ENCODE peak calls at places on chromosome 11, in five cellular contexts. One of them, this sample, is unnamed.

GRCh38 chr11:57599381-57599780 is 1.9 kb downstream of the SERPING1 start:
- DNase-seq in body of pancreas: no peak
- DNase-seq in A549: no peak
- DNase-seq in GM12892: no peak
- DNase-seq in Peyer's patch: no peak
- DNase-seq in this sample: no peak

GRCh38 chr11:7004482-7004881 is 15.7 kb downstream of the ZNF214 start:
- DNase-seq in Peyer's patch: no peak
- DNase-seq in A549: peak
- DNase-seq in body of pancreas: no peak
- DNase-seq in GM12892: no peak
- DNase-seq in this sample: no peak

GRCh38 chr11:111836766-111837165 is 34.6 kb downstream of the ALG9 start:
- DNase-seq in body of pancreas: no peak
- DNase-seq in Peyer's patch: no peak
- DNase-seq in A549: no peak
- DNase-seq in GM12892: no peak
- DNase-seq in this sample: no peak

GRCh38 chr11:126837581-126837980 is 163.0 kb downstream of the KIRREL3 start:
- DNase-seq in GM12892: no peak
- DNase-seq in body of pancreas: no peak
- DNase-seq in Peyer's patch: no peak
- DNase-seq in A549: no peak
- DNase-seq in this sample: no peak

GRCh38 chr11:13073119-13073981 is 64.2 kb downstream of the RASSF10 start:
- DNase-seq in Peyer's patch: no peak
- DNase-seq in GM12892: no peak
- DNase-seq in body of pancreas: no peak
- DNase-seq in A549: peak
- DNase-seq in this sample: peak

GRCh38 chr11:12489246-12489772 is 111.9 kb downstream of the PARVA start:
- DNase-seq in A549: no peak
- DNase-seq in GM12892: no peak
- DNase-seq in Peyer's patch: no peak
- DNase-seq in body of pancreas: no peak
- DNase-seq in this sample: no peak

GRCh38 chr11:88295028-88295427 is 42.5 kb downstream of the CTSC start:
- DNase-seq in Peyer's patch: no peak
- DNase-seq in body of pancreas: no peak
- DNase-seq in A549: no peak
- DNase-seq in GM12892: no peak
- DNase-seq in this sample: no peak

GRCh38 chr11:61810671-61811175 is 6.1 kb downstream of the FADS1 start:
- DNase-seq in body of pancreas: no peak
- DNase-seq in A549: no peak
- DNase-seq in GM12892: no peak
- DNase-seq in Peyer's patch: no peak
- DNase-seq in this sample: no peak

GRCh38 chr11:80441821-80442220 is 1001.0 kb upstream of the TENM4 start:
- DNase-seq in body of pancreas: no peak
- DNase-seq in A549: no peak
- DNase-seq in GM12892: no peak
- DNase-seq in Peyer's patch: no peak
- DNase-seq in this sample: no peak

GRCh38 chr11:12280838-12281565 is 96.4 kb upstream of the PARVA start:
- DNase-seq in GM12892: no peak
- DNase-seq in A549: no peak
- DNase-seq in body of pancreas: no peak
- DNase-seq in Peyer's patch: no peak
- DNase-seq in this sample: no peak

GRCh38 chr11:12789574-12789973 is 115.4 kb downstream of the TEAD1 start:
- DNase-seq in GM12892: no peak
- DNase-seq in A549: no peak
- DNase-seq in Peyer's patch: no peak
- DNase-seq in body of pancreas: no peak
- DNase-seq in this sample: no peak

GRCh38 chr11:12725863-12726666 is 51.8 kb downstream of the TEAD1 start:
- DNase-seq in A549: peak
- DNase-seq in Peyer's patch: no peak
- DNase-seq in GM12892: no peak
- DNase-seq in body of pancreas: no peak
- DNase-seq in this sample: peak

GRCh38 chr11:102669664-102670063 is 35.9 kb downstream of the MMP27 start:
- DNase-seq in A549: no peak
- DNase-seq in Peyer's patch: no peak
- DNase-seq in body of pancreas: no peak
- DNase-seq in GM12892: no peak
- DNase-seq in this sample: no peak

GRCh38 chr11:128575956-128576340 is 11.4 kb downstream of the ETS1 start:
- DNase-seq in body of pancreas: peak
- DNase-seq in GM12892: no peak
- DNase-seq in A549: no peak
- DNase-seq in Peyer's patch: no peak
- DNase-seq in this sample: no peak

GRCh38 chr11:77345621-77346020 is 44.1 kb upstream of the GDPD4 start:
- DNase-seq in Peyer's patch: no peak
- DNase-seq in body of pancreas: no peak
- DNase-seq in GM12892: no peak
- DNase-seq in A549: no peak
- DNase-seq in this sample: no peak

GRCh38 chr11:2883717-2884423 is 1.7 kb downstream of the CDKN1C start:
- DNase-seq in body of pancreas: no peak
- DNase-seq in Peyer's patch: no peak
- DNase-seq in A549: no peak
- DNase-seq in GM12892: no peak
- DNase-seq in this sample: no peak

GRCh38 chr11:64697663-64698375 is 25.2 kb downstream of the NRXN2 start:
- DNase-seq in body of pancreas: no peak
- DNase-seq in A549: no peak
- DNase-seq in Peyer's patch: no peak
- DNase-seq in GM12892: no peak
- DNase-seq in this sample: no peak

GRCh38 chr11:75260396-75260795 is 19.8 kb downstream of the TPBGL start:
- DNase-seq in A549: no peak
- DNase-seq in body of pancreas: no peak
- DNase-seq in GM12892: no peak
- DNase-seq in Peyer's patch: no peak
- DNase-seq in this sample: no peak
- TF ChIP-seq POLR2A in A549: no peak
- TF ChIP-seq POLR2A in body of pancreas: no peak
- TF ChIP-seq POLR2A in GM12892: no peak
- TF ChIP-seq POLR2A in Peyer's patch: no peak
- TF ChIP-seq POLR2A in this sample: no peak

DNA sequence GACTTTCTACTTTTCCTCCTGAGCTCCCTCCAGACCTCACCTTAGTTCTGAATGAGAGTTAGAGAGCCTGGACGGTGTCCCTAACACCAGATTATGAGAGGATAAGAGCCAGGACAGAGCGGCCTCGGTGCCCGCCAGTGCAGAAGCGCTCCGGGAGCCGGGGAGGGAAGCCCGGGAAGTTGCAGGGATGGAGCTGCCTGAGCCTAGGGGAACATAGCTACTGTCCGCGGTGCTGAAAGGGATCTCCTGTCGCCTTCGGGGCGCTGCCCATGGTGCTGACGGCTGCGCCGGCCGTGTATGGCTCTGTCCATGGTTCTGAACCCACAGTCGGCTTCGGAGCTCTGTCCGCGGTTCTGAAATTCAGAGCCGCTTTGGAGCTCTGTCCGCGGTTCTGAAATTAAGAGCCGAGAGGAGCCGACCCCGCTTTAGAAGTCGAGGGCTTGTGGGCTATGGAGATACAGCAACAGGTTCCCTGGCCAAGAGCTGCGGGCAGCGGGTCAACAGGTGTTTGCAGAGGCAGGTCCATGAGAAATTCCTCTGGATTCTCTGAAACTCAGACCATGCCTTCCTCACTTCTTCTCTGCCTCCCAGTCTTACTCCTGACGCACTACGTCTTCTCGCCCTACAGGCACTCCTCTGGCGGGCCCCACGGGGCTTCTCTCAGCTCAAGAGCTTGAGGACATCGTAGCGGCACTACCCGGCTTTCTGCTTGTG is 814 bp downstream of the NPAS4 start:
- DNase-seq in GM12892: peak
- DNase-seq in A549: peak
- DNase-seq in body of pancreas: peak
- DNase-seq in Peyer's patch: peak
- DNase-seq in this sample: peak
- TF ChIP-seq POLR2A in GM12892: no peak
- TF ChIP-seq POLR2A in A549: no peak
- TF ChIP-seq POLR2A in body of pancreas: peak
- TF ChIP-seq POLR2A in Peyer's patch: no peak
- TF ChIP-seq POLR2A in this sample: no peak

GRCh38 chr11:8913961-8914660 is 3.1 kb downstream of the AKIP1 start:
- DNase-seq in GM12892: peak
- DNase-seq in A549: peak
- DNase-seq in Peyer's patch: peak
- DNase-seq in body of pancreas: peak
- DNase-seq in this sample: no peak
- TF ChIP-seq POLR2A in GM12892: no peak
- TF ChIP-seq POLR2A in A549: no peak
- TF ChIP-seq POLR2A in Peyer's patch: no peak
- TF ChIP-seq POLR2A in body of pancreas: no peak
- TF ChIP-seq POLR2A in this sample: no peak

GRCh38 chr11:44096360-44097188 is 1.1 kb downstream of the EXT2 start:
- DNase-seq in body of pancreas: peak
- DNase-seq in GM12892: peak
- DNase-seq in A549: peak
- DNase-seq in Peyer's patch: no peak
- DNase-seq in this sample: peak

GRCh38 chr11:44097821-44098220 is 2.3 kb downstream of the EXT2 start:
- DNase-seq in A549: no peak
- DNase-seq in Peyer's patch: no peak
- DNase-seq in body of pancreas: no peak
- DNase-seq in GM12892: no peak
- DNase-seq in this sample: no peak

GRCh38 chr11:44094260-44094868 is 1.1 kb upstream of the EXT2 start:
- DNase-seq in A549: peak
- DNase-seq in body of pancreas: peak
- DNase-seq in Peyer's patch: peak
- DNase-seq in GM12892: peak
- DNase-seq in this sample: peak

GRCh38 chr11:44090539-44090938 is 4.9 kb upstream of the EXT2 start:
- DNase-seq in body of pancreas: no peak
- DNase-seq in A549: no peak
- DNase-seq in Peyer's patch: no peak
- DNase-seq in GM12892: no peak
- DNase-seq in this sample: no peak

DNA sequence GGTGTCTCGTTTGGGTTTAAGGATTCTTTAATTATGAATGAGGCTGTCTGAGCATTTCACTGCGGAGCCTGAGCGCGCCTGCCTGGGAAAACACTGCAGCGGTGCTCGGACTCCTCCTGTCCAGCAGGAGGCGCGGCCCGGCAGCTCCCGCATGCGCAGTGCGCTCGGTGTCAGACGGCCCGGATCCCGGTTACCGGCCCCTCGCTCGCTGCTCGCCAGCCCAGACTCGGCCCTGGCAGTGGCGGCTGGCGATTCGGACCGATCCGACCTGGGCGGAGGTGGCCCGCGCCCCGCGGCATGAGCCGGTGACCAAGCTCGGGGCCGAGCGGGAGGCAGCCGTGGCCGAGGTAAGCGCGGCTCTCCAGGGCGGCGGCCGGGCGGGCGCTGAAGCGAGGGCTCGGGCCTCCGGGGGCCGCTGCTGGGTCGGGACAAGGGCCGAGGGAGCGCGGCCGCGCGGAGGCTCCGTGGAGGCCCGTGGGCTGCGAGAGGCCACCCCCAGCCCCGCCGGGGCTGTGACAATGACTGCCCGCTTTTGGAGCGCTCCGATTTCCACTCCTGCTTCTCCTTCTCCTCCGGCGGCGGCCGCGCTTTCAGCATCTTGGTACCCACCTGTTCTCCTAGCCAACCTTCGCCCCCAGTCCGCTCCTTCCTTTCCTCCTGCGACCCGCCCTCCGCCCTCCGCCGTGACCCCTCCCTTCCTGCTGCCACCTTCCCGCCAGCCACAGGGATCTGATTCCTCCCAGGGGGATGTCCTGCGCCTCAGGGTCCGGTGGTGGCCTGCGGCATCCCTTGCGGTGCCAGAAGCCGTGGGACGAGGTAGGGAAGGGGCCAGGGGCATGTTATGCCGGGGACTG is at the start of gene EXT2:
- DNase-seq in GM12892: peak
- DNase-seq in body of pancreas: peak
- DNase-seq in A549: peak
- DNase-seq in Peyer's patch: peak
- DNase-seq in this sample: peak
- TF ChIP-seq POLR2A in GM12892: no peak
- TF ChIP-seq POLR2A in body of pancreas: peak
- TF ChIP-seq POLR2A in A549: peak
- TF ChIP-seq POLR2A in Peyer's patch: peak
- TF ChIP-seq POLR2A in this sample: peak

This sample was measured in H54.